ENCODE peak calls at places on chromosomes 5 and 9, in eight cellular contexts. P is hepatocyte; S is IMR-90; D is CD4-positive, CD25-positive, alpha-beta regulatory T cell; K is effector memory CD4-positive, alpha-beta T cell; H is stomach; O is iPS DF 6.9; C is mesendoderm. F is an unnamed sample.

GRCh38 chr5:95962785-95963184 is 1.1 kb upstream of the ELL2 start:
- DNase-seq in P (peak; percentile 28), C (peak; percentile 98), H (no peak), K (no peak), S (no peak), O (no peak), D (no peak), F (peak; percentile 46)

GRCh38 chr9:99288830-99289229 is 66.7 kb downstream of the SEC61B start:
- DNase-seq in D (no peak), C (no peak), K (no peak), O (no peak), H (no peak), S (no peak), P (no peak), F (no peak)

GRCh38 chr9:121684381-121685145 is 33.1 kb downstream of the DAB2IP start:
- DNase-seq in C (peak; percentile 80), P (peak; percentile 54), S (no peak), D (peak; percentile 9), O (no peak), H (peak; percentile 64), K (no peak), F (no peak)

GRCh38 chr5:178460598-178461425 is 129.4 kb downstream of the COL23A1 start:
- DNase-seq in P (peak; percentile 69), H (peak; percentile 77), D (peak; percentile 25), K (no peak), S (peak; percentile 2), O (peak; percentile 54), C (peak; percentile 86), F (no peak)

GRCh38 chr5:115584501-115584900 is 17.8 kb downstream of the TICAM2 start:
- DNase-seq in P (no peak), C (no peak), H (no peak), K (no peak), D (no peak), S (no peak), O (no peak), F (no peak)

GRCh38 chr5:157324237-157324636 is 58.3 kb downstream of the CYFIP2 start:
- DNase-seq in O (no peak), C (peak; percentile 55), P (no peak), H (no peak), D (no peak), S (no peak), K (no peak), F (no peak)

GRCh38 chr5:34587355-34588241 is 68.5 kb upstream of the RAI14 start:
- DNase-seq in D (no peak), C (peak; percentile 82), O (no peak), S (peak; percentile 90), K (no peak), H (no peak), P (no peak), F (no peak)

GRCh38 chr9:134644715-134645606 is 3.4 kb downstream of the COL5A1 start:
- DNase-seq in C (peak; percentile 51), H (peak; percentile 39), D (no peak), O (no peak), P (peak; percentile 87), S (peak; percentile 99), K (no peak), F (no peak)

GRCh38 chr5:102375256-102375655 is 79.2 kb upstream of the SLCO4C1 start:
- DNase-seq in D (no peak), S (no peak), O (no peak), K (no peak), C (no peak), H (no peak), P (no peak), F (no peak)

GRCh38 chr9:83505282-83505681 is 32.9 kb downstream of the FRMD3 start:
- DNase-seq in H (no peak), S (no peak), K (no peak), O (no peak), D (no peak), P (no peak), C (no peak), F (no peak)

GRCh38 chr5:138402640-138403039 is 36.2 kb upstream of the REEP2 start:
- DNase-seq in S (no peak), K (no peak), P (no peak), C (no peak), H (no peak), D (peak; percentile 44), O (no peak), F (no peak)
- H3K27ac ChIP-seq in S (no peak overlapping the region), K (no peak overlapping the region), P (no peak overlapping the region), C (no peak overlapping the region), H (no peak overlapping the region), D (no peak overlapping the region), O (no peak overlapping the region), F (no peak overlapping the region)

GRCh38 chr5:154194348-154195329 is 4.1 kb downstream of the GALNT10 start:
- DNase-seq in C (peak; percentile 89), S (peak; percentile 73), H (peak; percentile 45), P (no peak), K (no peak), O (peak; percentile 48), D (no peak), F (no peak)
- H3K27ac ChIP-seq in C (no peak overlapping the region), S (peak overlapping the region; percentile 15), H (peak overlapping the region; percentile 22), P (peak overlapping the region; percentile 21), K (no peak overlapping the region), O (no peak overlapping the region), D (no peak overlapping the region), F (no peak overlapping the region)

GRCh38 chr9:68975644-68976043 is 38.3 kb downstream of the PRKACG start:
- DNase-seq in O (no peak), H (no peak), C (no peak), K (no peak), S (no peak), P (no peak), D (peak; percentile 37), F (no peak)

GRCh38 chr9:68974431-68974830 is 39.5 kb downstream of the PRKACG start:
- DNase-seq in O (no peak), D (peak; percentile 88), K (no peak), C (no peak), P (no peak), H (no peak), S (no peak), F (no peak)

GRCh38 chr9:68978054-68978453 is 35.9 kb downstream of the PRKACG start:
- DNase-seq in H (no peak), S (no peak), O (no peak), P (no peak), C (no peak), D (no peak), K (no peak), F (no peak)

GRCh38 chr9:68973619-68974018 is 40.3 kb downstream of the PRKACG start:
- DNase-seq in D (peak; percentile 36), S (no peak), C (no peak), K (no peak), P (no peak), O (no peak), H (no peak), F (no peak)

GRCh38 chr9:68974901-68975300 is 39.0 kb downstream of the PRKACG start:
- DNase-seq in S (no peak), D (peak; percentile 59), C (no peak), H (no peak), K (no peak), P (no peak), O (no peak), F (no peak)
- H3K27ac ChIP-seq in S (no peak overlapping the region), D (peak overlapping the region; percentile 76), C (no peak overlapping the region), H (peak overlapping the region; percentile 49), K (no peak overlapping the region), P (peak overlapping the region; percentile 75), O (no peak overlapping the region), F (no peak overlapping the region)

DNA sequence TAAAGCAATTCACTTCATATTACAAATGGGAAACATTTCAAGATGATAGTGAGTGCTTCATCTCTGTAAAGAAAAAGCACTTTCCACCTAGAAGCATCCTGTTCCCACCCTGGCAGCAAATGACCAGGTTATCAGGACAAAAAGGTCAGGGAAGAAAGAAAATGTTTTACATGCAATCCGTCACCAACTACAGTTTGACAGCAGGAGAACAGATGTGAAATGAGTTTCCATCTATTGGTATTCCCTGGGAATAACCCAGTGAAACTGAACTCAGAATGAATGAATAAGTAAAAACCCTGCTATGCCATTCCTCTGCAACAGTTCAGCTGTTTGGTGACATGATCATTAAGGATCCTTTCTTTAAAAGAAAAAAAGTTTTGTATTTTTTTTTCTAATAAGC is 67.6 kb downstream of the HTR1A start:
- DNase-seq in K (no peak), P (no peak), H (no peak), C (no peak), S (no peak), O (no peak), D (no peak), F (no peak)
- H3K27ac ChIP-seq in K (no peak overlapping the region), P (no peak overlapping the region), H (no peak overlapping the region), C (no peak overlapping the region), S (no peak overlapping the region), O (no peak overlapping the region), D (no peak overlapping the region), F (no peak overlapping the region)